ENCODE peak calls at places on chromosomes 16 and 17, in seven cellular contexts. T is OCI-LY7, J is HCT116, Q is hepatocyte, Y is PC-3, X is neural progenitor cell, G is MM.1S. Z is an unnamed sample.

GRCh38 chr17:77145635-77146632 is 5.2 kb downstream of the SEC14L1 start:
- DNase-seq in T (peak; percentile 46), J (no peak), Q (peak; percentile 71), Y (peak; percentile 86), X (no peak), G (peak; percentile 92), Z (peak; percentile 85)

GRCh38 chr16:54286330-54287017 is at the start of gene IRX3:
- DNase-seq in T (no peak), J (peak; percentile 66), Q (peak; percentile 73), Y (peak; percentile 19), X (peak; percentile 96), G (no peak), Z (peak; percentile 97)

GRCh38 chr17:81814748-81815645 is 11.0 kb downstream of the GCGR start:
- DNase-seq in T (no peak), J (no peak), Q (peak; percentile 86), Y (no peak), X (no peak), G (no peak), Z (no peak)

GRCh38 chr16:12620150-12620549 is 183.5 kb downstream of the CPPED1 start:
- DNase-seq in T (peak; percentile 34), J (no peak), Q (no peak), Y (no peak), X (no peak), G (no peak), Z (no peak)

GRCh38 chr17:56300191-56300590 is 146.9 kb downstream of the ANKFN1 start:
- DNase-seq in T (no peak), J (no peak), Q (no peak), Y (no peak), X (no peak), G (no peak), Z (no peak)

GRCh38 chr16:85428168-85428898 is 184.8 kb upstream of the GSE1 start:
- DNase-seq in T (peak; percentile 64), J (peak; percentile 38), Q (no peak), Y (peak; percentile 46), X (peak; percentile 60), G (peak; percentile 24), Z (peak; percentile 46)

GRCh38 chr17:68450391-68450790 is 6.9 kb downstream of the WIPI1 start:
- DNase-seq in T (no peak), J (no peak), Q (no peak), Y (no peak), X (no peak), G (no peak), Z (no peak)

GRCh38 chr17:36940313-36941264 is 3.3 kb downstream of the LHX1 start:
- DNase-seq in T (no peak), J (no peak), Q (no peak), Y (no peak), X (peak; percentile 55), G (no peak), Z (no peak)

GRCh38 chr16:9412362-9413311 is 321.2 kb downstream of the HAPSTR1 start:
- DNase-seq in T (no peak), J (no peak), Q (no peak), Y (no peak), X (no peak), G (no peak), Z (no peak)

GRCh38 chr17:75344664-75345063 is 55.4 kb upstream of the SLC25A19 start:
- DNase-seq in T (peak; percentile 84), J (no peak), Q (no peak), Y (no peak), X (peak; percentile 15), G (no peak), Z (no peak)

GRCh38 chr17:3877220-3877619 is 15.6 kb downstream of the CAMKK1 start:
- DNase-seq in T (no peak), J (no peak), Q (no peak), Y (no peak), X (no peak), G (no peak), Z (no peak)

GRCh38 chr16:87207509-87207908 is 109.7 kb downstream of the C16orf95 start:
- DNase-seq in T (no peak), J (no peak), Q (no peak), Y (no peak), X (no peak), G (no peak), Z (peak; percentile 92)

GRCh38 chr16:75250809-75251279 is 580 bp downstream of the BCAR1 start:
- DNase-seq in T (no peak), J (no peak), Q (peak; percentile 91), Y (peak; percentile 17), X (peak; percentile 55), G (no peak), Z (peak; percentile 86)

GRCh38 chr16:22928882-22929281 is 114.9 kb downstream of the HS3ST2 start:
- DNase-seq in T (no peak), J (no peak), Q (no peak), Y (no peak), X (no peak), G (no peak), Z (no peak)
- H3K4me2 ChIP-seq in T (no peak overlapping the region), J (no peak overlapping the region), Q (no peak overlapping the region), Y (no peak overlapping the region), X (no peak overlapping the region), G (no peak overlapping the region), Z (no peak overlapping the region)

GRCh38 chr16:66274335-66275110 is 92.0 kb upstream of the CDH5 start:
- DNase-seq in T (peak; percentile 31), J (peak; percentile 32), Q (peak; percentile 41), Y (peak; percentile 62), X (no peak), G (peak; percentile 50), Z (peak; percentile 57)

GRCh38 chr16:66275795-66276428 is 90.6 kb upstream of the CDH5 start:
- DNase-seq in T (peak; percentile 23), J (peak; percentile 67), Q (peak; percentile 63), Y (peak; percentile 80), X (peak; percentile 70), G (peak; percentile 48), Z (peak; percentile 68)

GRCh38 chr16:66272461-66272860 is 94.0 kb upstream of the CDH5 start:
- DNase-seq in T (no peak), J (no peak), Q (no peak), Y (no peak), X (no peak), G (no peak), Z (no peak)

GRCh38 chr16:66273036-66273435 is 93.5 kb upstream of the CDH5 start:
- DNase-seq in T (no peak), J (no peak), Q (peak; percentile 3), Y (no peak), X (no peak), G (no peak), Z (no peak)

GRCh38 chr16:66273644-66274334 is 92.7 kb upstream of the CDH5 start:
- DNase-seq in T (no peak), J (no peak), Q (peak; percentile 5), Y (peak; percentile 60), X (no peak), G (no peak), Z (peak; percentile 82)
- H3K27ac ChIP-seq in T (no peak overlapping the region), J (no peak overlapping the region), Q (no peak overlapping the region), Y (peak overlapping the region; percentile 13), X (no peak overlapping the region), G (no peak overlapping the region), Z (no peak overlapping the region)

GRCh38 chr17:35896011-35896587 is 15.9 kb upstream of the CCL5 start:
- DNase-seq in T (no peak), J (no peak), Q (no peak), Y (no peak), X (no peak), G (no peak), Z (no peak)

GRCh38 chr17:35895602-35896001 is 15.4 kb upstream of the CCL5 start:
- DNase-seq in T (no peak), J (no peak), Q (no peak), Y (no peak), X (no peak), G (no peak), Z (peak; percentile 35)

GRCh38 chr17:35900280-35900679 is 20.1 kb upstream of the CCL5 start:
- DNase-seq in T (no peak), J (no peak), Q (no peak), Y (no peak), X (no peak), G (no peak), Z (no peak)

GRCh38 chr17:35900693-35901487 is 20.7 kb upstream of the CCL5 start:
- DNase-seq in T (no peak), J (no peak), Q (peak; percentile 40), Y (no peak), X (no peak), G (no peak), Z (peak; percentile 42)

DNA sequence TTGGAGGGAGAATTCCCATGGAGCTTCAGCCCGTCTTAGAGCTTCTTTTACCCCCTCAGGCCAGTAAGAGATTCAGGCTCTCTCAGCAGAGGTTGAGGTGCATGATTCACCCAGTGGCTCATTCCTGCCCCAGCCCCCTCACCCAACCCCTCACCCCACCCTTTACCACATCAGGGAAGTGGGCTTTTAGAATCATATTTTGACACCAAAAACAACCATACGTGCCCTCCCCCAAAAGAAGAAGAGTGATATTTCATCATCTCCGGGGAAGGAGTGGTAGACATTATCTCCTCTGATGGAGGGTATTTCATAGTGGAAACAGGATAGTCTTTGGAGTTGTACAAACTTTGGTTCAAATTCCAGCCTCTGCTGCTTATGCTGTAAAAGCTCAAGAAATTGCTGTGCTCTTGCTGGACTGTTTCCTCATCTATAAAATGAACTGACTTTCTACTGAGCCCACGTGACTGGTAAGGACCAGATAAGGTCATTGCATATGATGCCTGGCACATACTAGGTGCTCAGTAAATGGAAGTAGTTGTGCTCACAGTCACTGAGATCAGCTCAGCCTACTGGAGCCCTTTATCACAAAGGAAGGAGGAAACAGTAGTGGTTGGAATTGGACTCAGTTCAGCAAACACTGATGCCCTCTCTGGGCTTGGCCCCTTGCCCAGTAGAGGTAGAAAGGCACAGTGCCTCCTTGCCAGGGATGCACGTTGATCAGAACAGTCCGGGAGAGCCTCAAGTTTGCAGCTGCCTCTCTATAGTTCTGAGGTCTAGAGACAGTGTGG is 18.3 kb upstream of the CCL5 start:
- DNase-seq in T (no peak), J (no peak), Q (no peak), Y (peak; percentile 34), X (no peak), G (no peak), Z (no peak)
- TF ChIP-seq EZH2phosphoT487 in T (no peak), J (no peak), Q (no peak), Y (no peak), X (no peak), G (no peak), Z (no peak)

GRCh38 chr17:44942456-44942855 is 5.1 kb downstream of the KIF18B start:
- DNase-seq in T (no peak), J (no peak), Q (no peak), Y (no peak), X (no peak), G (no peak), Z (no peak)

GRCh38 chr17:44940768-44941167 is 6.8 kb downstream of the KIF18B start:
- DNase-seq in T (no peak), J (no peak), Q (no peak), Y (no peak), X (no peak), G (no peak), Z (no peak)

GRCh38 chr17:44935116-44935515 is 12.5 kb downstream of the KIF18B start:
- DNase-seq in T (no peak), J (no peak), Q (no peak), Y (no peak), X (no peak), G (no peak), Z (no peak)

GRCh38 chr17:44941712-44942331 is 5.8 kb downstream of the KIF18B start:
- DNase-seq in T (no peak), J (no peak), Q (no peak), Y (no peak), X (no peak), G (no peak), Z (no peak)

DNA sequence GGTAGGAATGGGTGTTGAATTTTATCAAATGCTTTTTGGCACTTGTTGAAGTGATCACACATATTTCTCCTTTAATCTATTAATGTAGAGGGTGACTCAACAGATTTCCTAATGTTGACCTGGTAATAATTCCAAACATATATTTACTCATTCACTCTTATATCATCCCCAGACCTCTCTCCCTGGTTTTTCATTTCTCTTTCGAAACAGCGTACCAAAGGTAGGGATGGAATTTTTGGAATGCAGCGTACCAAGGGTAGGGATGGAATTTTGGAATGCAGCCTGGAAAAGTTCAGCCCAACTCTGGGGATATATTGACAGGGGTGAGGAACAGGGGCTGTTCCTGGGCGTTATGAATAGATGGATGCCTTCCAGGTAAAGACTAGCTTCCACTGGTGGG is 7.3 kb downstream of the KIF18B start:
- DNase-seq in T (no peak), J (no peak), Q (no peak), Y (peak; percentile 93), X (no peak), G (no peak), Z (peak; percentile 51)
- H3K4me2 ChIP-seq in T (no peak overlapping the region), J (peak overlapping the region; percentile 53), Q (no peak overlapping the region), Y (peak overlapping the region; percentile 50), X (no peak overlapping the region), G (no peak overlapping the region), Z (peak overlapping the region; percentile 44)